ENCODE peak calls at places on chromosomes 1 and 21, in seven cellular contexts. J is tibial nerve, Y is HepG2, O is esophagus muscularis mucosa, M is K562, U is suprapubic skin, I is sigmoid colon. W is an unnamed sample.

GRCh38 chr1:29498126-29499100 is 262.1 kb downstream of the PTPRU start:
- DNase-seq in U (peak; percentile 35), I (peak; percentile 37), O (no peak), M (no peak), Y (no peak), J (no peak), W (no peak)

GRCh38 chr21:31731112-31731801 is 661 bp downstream of the SCAF4 start:
- DNase-seq in Y (peak; percentile 68), U (peak; percentile 85), M (peak; percentile 82), I (peak; percentile 79), J (no peak), O (no peak), W (peak; percentile 72)

GRCh38 chr1:206975313-206975712 is 5.1 kb upstream of the FCAMR start:
- DNase-seq in I (no peak), M (no peak), U (no peak), J (no peak), O (no peak), Y (no peak), W (peak; percentile 71)

GRCh38 chr1:15681346-15682290 is 2.5 kb upstream of the PLEKHM2 start:
- DNase-seq in Y (no peak), M (no peak), J (no peak), I (no peak), O (no peak), U (no peak), W (no peak)

GRCh38 chr1:36494971-36495370 is 12.3 kb upstream of the CSF3R start:
- DNase-seq in I (peak; percentile 21), J (no peak), Y (no peak), U (no peak), O (no peak), M (no peak), W (no peak)

GRCh38 chr1:24108334-24109165 is 3.4 kb downstream of the MYOM3 start:
- DNase-seq in U (no peak), I (no peak), O (no peak), J (no peak), Y (peak; percentile 75), M (peak; percentile 49), W (peak; percentile 60)

GRCh38 chr1:68384321-68384813 is 65.4 kb downstream of the RPE65 start:
- DNase-seq in M (no peak), J (no peak), Y (peak; percentile 11), U (no peak), O (no peak), I (no peak), W (no peak)

GRCh38 chr21:42570841-42571387 is 57.3 kb downstream of the SLC37A1 start:
- DNase-seq in I (peak; percentile 55), O (no peak), U (peak; percentile 71), J (no peak), Y (no peak), M (no peak), W (peak; percentile 8)

GRCh38 chr1:113788802-113789201 is 23.5 kb downstream of the RSBN1 start:
- DNase-seq in O (no peak), J (no peak), Y (no peak), U (no peak), I (no peak), M (no peak), W (no peak)

GRCh38 chr1:91529856-91530255 is 29.2 kb downstream of the CDC7 start:
- DNase-seq in U (no peak), O (no peak), I (no peak), M (no peak), J (no peak), Y (no peak), W (no peak)

GRCh38 chr1:206513312-206514111 is 6.2 kb downstream of the RASSF5 start:
- DNase-seq in I (peak; percentile 90), U (no peak), M (no peak), J (peak; percentile 72), O (no peak), Y (no peak), W (peak; percentile 41)

GRCh38 chr1:244050835-244051444 is at the start of gene ZBTB18:
- DNase-seq in I (no peak), M (no peak), O (no peak), U (no peak), Y (no peak), J (no peak), W (no peak)

GRCh38 chr1:166785987-166786386 is 53.3 kb upstream of the POGK start:
- DNase-seq in I (no peak), O (no peak), J (no peak), Y (no peak), M (peak; percentile 11), U (no peak), W (no peak)

GRCh38 chr1:87333692-87334347 is 5.1 kb downstream of the LMO4 start:
- DNase-seq in J (no peak), M (no peak), U (no peak), Y (no peak), O (no peak), I (no peak), W (no peak)

GRCh38 chr1:87330954-87331318 is 2.3 kb downstream of the LMO4 start:
- DNase-seq in I (no peak), U (no peak), O (no peak), Y (peak; percentile 75), M (peak; percentile 36), J (no peak), W (no peak)

GRCh38 chr1:87329756-87330200 is 1.1 kb downstream of the LMO4 start:
- DNase-seq in O (no peak), M (no peak), U (no peak), Y (no peak), J (no peak), I (no peak), W (no peak)

GRCh38 chr1:87330201-87330953 is 1.7 kb downstream of the LMO4 start:
- DNase-seq in I (peak; percentile 69), O (no peak), M (no peak), U (no peak), J (no peak), Y (no peak), W (peak; percentile 47)

DNA sequence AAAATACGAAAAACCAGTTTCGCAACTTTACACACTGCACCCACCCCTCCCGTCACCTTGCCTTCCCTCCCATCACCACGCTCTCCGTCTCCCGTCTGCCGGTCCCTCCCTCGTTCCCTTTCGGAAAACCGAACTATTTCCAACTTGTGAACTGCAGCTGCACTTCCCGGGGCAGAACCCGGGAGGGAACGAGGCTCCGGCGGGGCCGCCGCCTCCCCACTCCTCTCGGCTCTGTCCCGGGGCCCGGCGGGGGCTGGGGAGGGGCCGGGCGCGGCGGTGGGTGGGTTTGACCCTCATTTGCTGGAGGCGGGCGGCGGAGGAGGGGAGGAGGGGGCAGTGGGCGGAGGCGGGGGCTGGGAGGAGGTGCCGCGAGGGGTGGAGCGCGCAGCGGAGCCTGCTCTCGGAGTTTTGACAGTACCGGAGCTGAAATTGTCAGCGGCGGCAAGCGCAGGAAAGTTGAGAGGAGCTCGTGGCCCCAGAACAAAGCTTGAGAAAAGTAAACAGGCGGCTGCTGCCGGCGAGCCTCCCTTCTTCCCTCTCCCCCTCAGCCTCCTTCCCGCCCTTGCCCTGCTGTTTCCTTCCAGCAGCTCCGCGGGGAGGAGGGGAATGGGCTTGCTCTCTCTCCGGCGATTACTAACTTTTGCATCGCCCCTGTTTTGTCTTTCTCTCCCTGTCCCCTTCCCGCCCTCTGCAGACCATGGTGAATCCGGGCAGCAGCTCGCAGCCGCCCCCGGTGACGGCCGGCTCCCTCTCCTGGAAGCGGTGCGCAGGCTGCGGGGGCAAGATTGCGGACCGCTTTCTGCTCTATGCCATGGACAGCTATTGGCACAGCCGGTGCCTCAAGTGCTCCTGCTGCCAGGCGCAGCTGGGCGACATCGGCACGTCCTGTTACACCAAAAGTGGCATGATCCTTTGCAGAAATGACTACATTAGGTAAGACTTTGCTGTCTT is 2.9 kb downstream of the LMO4 start:
- DNase-seq in I (peak; percentile 90), Y (peak; percentile 55), U (peak; percentile 94), M (peak; percentile 72), J (peak; percentile 67), O (peak; percentile 96), W (peak; percentile 83)
- TF ChIP-seq EP300 in I (no peak), Y (no peak), U (no peak), M (no peak), J (no peak), O (no peak), W (no peak)

DNA sequence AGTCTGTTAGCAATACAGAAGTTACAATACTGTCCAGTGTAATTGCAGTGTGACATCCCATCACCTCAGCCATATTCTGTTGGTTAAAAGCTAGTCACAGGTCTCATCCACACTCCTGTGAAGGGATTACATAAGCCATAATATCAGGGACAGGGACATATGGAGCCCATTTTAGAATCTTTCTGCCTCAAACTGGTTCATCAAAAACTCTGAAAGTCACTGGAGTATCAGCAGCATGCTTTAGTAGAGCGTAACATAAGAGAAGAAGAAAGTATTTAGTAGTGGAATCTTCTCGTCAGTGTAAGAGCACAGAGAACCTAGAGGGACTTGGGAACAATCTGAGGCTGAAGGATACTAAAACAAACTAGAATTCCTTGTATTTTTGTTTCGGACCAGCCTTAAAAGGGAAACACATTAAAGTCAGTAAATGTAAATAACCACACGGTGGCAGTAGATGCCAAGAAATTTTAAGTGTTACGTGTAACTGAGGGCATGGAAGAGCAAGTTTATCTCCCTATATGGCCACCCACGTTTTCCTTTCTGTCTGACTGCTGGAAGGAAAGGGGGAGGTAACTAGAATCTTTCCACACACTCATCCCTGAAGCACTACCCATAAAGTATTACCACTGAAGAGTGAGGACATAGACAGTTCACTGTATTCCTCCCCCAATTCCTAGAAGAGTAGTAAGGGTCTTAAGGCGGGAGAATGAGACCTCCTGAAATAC is 41.6 kb upstream of the AGL start:
- DNase-seq in J (no peak), I (peak; percentile 69), U (no peak), M (peak; percentile 74), O (no peak), Y (peak; percentile 81), W (peak; percentile 11)
- TF ChIP-seq EP300 in J (no peak), I (no peak), U (peak; percentile 31), M (peak; percentile 52), O (no peak), Y (no peak), W (no peak)

GRCh38 chr1:22025368-22026154 is 24.1 kb downstream of the CELA3A start:
- DNase-seq in I (peak; percentile 93), U (peak; percentile 95), J (peak; percentile 64), Y (peak; percentile 89), O (peak; percentile 96), M (peak; percentile 93), W (peak; percentile 88)
- TF ChIP-seq EP300 in I (no peak), U (no peak), J (peak; percentile 38), Y (no peak), O (no peak), M (peak; percentile 87), W (no peak)

DNA sequence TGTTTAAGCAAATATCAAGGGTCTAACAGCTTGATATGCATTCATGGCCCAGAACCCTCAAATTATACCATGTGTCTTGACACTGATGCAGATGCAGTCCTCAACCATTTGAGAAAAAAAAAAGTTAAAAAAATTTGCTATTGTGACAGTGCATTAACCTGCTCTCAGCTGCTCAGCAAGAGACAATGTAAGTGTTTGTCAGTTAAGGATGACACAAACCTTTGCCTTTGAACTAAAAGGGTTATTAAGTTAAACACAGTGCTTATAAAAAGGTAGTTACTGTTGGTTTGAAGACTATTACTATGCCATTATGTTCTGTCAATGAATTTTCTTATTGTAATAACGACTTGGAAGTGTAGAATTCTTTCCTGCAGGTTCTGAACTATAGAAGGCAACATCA is 655.6 kb upstream of the NEGR1 start:
- DNase-seq in U (no peak), J (no peak), O (no peak), M (no peak), I (no peak), Y (no peak), W (no peak)
- TF ChIP-seq EP300 in U (no peak), J (no peak), O (no peak), M (no peak), I (no peak), Y (no peak), W (no peak)

GRCh38 chr1:202270871-202271326 is 70.8 kb downstream of the UBE2T start:
- DNase-seq in I (no peak), Y (no peak), J (no peak), M (no peak), O (no peak), U (peak; percentile 49), W (no peak)
- TF ChIP-seq EP300 in I (no peak), Y (no peak), J (no peak), M (no peak), O (no peak), U (no peak), W (no peak)